ENCODE peak calls at places on chromosomes 11 and 22, in five cellular contexts. E is SK-N-SH, H is HepG2, K is A549, B is K562. V is an unnamed sample.
A peak's percentile ranks its signal among the peaks of the same experiment; 100 is the strongest.

GRCh38 chr11:40290031-40290650 is 1169.3 kb downstream of the LRRC4C start:
- DNase-seq in B (no peak), E (no peak), H (no peak), K (no peak), V (no peak)

GRCh38 chr22:32649515-32650200 is 151.8 kb upstream of the TIMP3 start:
- DNase-seq in K (peak; percentile 14), B (peak; percentile 76), E (no peak), H (no peak), V (no peak)

GRCh38 chr22:44381761-44382454 is 69.2 kb upstream of the SHISAL1 start:
- DNase-seq in H (no peak), K (no peak), E (no peak), B (no peak), V (no peak)

GRCh38 chr11:9017773-9018172 is 14.0 kb upstream of the NRIP3 start:
- DNase-seq in E (no peak), K (no peak), B (no peak), H (no peak), V (no peak)

GRCh38 chr22:21690401-21690801 is 24.6 kb downstream of the PPIL2 start:
- DNase-seq in K (no peak), E (no peak), B (no peak), H (no peak), V (no peak)

GRCh38 chr11:6191733-6192132 is 7.3 kb upstream of the OR52W1 start:
- DNase-seq in K (no peak), B (no peak), H (no peak), E (no peak), V (no peak)

GRCh38 chr11:10317281-10317755 is 12.4 kb downstream of the ADM start:
- DNase-seq in K (no peak), H (no peak), E (no peak), B (no peak), V (no peak)

GRCh38 chr22:25130462-25130861 is 69.2 kb upstream of the CRYBB3 start:
- DNase-seq in E (no peak), H (no peak), B (no peak), K (no peak), V (no peak)

GRCh38 chr11:28232649-28233048 is 124.5 kb downstream of the METTL15 start:
- DNase-seq in K (no peak), B (no peak), H (no peak), E (no peak), V (no peak)

GRCh38 chr11:47688986-47689385 is 26.2 kb downstream of the AGBL2 start:
- DNase-seq in H (no peak), E (no peak), K (no peak), B (no peak), V (no peak)

GRCh38 chr11:122633219-122633829 is 22.2 kb upstream of the UBASH3B start:
- DNase-seq in E (peak; percentile 49), K (peak; percentile 69), B (peak; percentile 7), H (peak; percentile 62), V (no peak)

GRCh38 chr22:34845391-34845790 is 220.6 kb upstream of the ISX start:
- DNase-seq in K (no peak), H (no peak), B (no peak), E (no peak), V (no peak)

GRCh38 chr11:66478823-66479740 is 1.2 kb upstream of the DPP3 start:
- DNase-seq in K (peak; percentile 44), H (peak; percentile 24), E (peak; percentile 71), B (peak; percentile 53), V (peak; percentile 45)

GRCh38 chr11:27716850-27717249 is 16.6 kb upstream of the BDNF start:
- DNase-seq in B (no peak), H (no peak), K (no peak), E (no peak), V (no peak)

GRCh38 chr22:45863981-45864751 is 112.8 kb downstream of the WNT7B start:
- DNase-seq in E (peak; percentile 87), H (peak; percentile 45), B (peak; percentile 66), K (peak; percentile 62), V (peak; percentile 43)

GRCh38 chr11:4090258-4090657 is 4.3 kb upstream of the RRM1 start:
- DNase-seq in H (no peak), B (no peak), E (no peak), K (no peak), V (no peak)

DNA sequence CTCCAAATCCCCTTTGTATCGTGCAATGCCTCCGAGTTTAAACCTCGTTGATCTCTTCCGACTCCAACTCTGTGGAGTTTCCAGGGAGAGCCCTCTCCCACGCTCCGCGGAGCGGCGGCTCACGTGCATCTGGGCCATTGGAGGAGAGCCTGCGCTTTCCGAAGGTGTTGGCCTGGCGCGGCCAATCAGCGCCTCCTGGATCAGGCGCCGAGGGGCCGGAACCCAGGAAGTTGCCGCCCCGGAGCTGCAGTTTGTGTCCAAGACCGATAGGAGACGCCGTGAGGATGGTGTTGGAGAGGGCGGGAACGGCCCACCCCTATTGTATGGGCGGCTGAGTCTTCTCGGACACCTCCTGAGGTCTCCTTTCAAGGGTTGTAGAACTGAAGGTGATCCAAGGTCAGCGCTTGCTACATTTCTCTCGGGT is 1.6 kb downstream of the ADAMTS15 start:
- DNase-seq in K (no peak), E (peak; percentile 65), B (peak; percentile 5), H (no peak), V (no peak)
- TF ChIP-seq REST in K (no peak), E (no peak), B (no peak), H (no peak), V (no peak)

DNA sequence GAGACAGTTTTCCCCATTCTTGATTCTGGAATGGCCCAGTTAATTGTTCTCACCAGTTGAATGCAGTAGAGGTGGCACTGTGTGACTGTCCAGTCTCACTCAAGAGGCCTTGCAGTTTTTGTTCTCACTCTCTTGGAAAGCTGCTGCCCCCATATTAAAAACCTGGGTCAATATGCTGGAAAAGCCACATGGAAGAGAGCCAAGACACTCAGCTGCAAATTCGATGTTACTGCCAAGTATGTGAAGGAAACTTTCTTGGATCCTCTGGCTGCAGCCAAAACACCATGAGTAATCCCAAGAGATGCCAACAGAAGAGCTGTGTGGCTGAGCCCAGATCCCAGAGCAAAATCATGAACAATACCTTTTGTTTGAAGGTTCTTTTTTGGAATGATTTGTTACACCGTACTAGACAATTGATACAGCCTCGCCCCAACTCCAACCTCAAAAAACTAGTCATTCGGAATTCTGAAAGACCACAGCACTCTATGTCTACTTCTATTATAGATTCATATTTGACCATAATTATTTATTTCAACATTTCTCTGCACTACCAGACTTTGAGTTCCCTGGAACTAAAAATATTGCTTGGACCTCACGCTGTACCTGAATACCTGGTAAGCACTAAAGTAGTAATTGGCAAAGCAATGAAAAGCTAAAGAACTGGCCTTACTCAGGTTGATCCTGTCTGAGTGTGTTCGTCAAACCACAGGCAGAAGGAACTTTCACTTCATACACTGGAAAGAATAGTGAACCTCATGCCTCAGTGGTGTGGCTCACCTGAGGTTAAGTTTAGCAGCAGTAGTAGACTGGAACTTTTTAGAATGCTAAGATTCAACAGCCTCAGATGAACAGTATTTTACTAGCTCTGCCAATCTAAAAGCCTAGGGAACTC is 378.8 kb downstream of the ETS1 start:
- DNase-seq in B (no peak), K (peak; percentile 79), E (no peak), H (no peak), V (no peak)
- TF ChIP-seq REST in B (no peak), K (no peak), E (peak; percentile 60), H (no peak), V (no peak)

GRCh38 chr11:71103266-71103665 is 149.1 kb downstream of the SHANK2 start:
- DNase-seq in H (no peak), K (no peak), E (no peak), B (no peak), V (no peak)
- TF ChIP-seq REST in H (no peak), K (no peak), E (no peak), B (no peak), V (no peak)

GRCh38 chr11:93622043-93622442 is 39.4 kb upstream of the CEP295 start:
- DNase-seq in B (peak; percentile 20), K (peak; percentile 6), H (peak; percentile 11), E (no peak), V (peak; percentile 7)

GRCh38 chr11:93623938-93624337 is 37.5 kb upstream of the CEP295 start:
- DNase-seq in K (no peak), E (no peak), B (no peak), H (peak; percentile 29), V (no peak)

GRCh38 chr11:93626038-93626437 is 35.4 kb upstream of the CEP295 start:
- DNase-seq in B (no peak), K (no peak), H (no peak), E (no peak), V (no peak)

DNA sequence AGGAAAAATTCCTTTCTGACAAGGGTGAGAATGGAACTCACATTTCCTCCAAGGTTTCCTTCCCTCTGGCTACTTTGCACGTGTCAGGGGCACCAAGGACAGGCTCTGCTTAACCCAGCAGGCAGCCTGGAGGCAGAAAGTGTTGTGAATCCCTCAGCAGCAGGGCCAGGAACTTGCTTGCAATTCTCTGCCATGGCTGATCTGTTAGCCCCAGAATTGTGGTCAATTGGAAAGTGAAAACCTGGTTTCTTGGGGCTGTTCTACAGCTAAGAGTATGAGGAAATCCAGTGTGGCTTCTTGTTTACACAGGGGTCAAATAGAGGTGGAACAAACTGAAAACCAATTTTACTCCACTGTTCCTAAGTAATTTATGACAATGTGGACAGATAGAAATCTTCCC is 38.3 kb upstream of the CEP295 start:
- DNase-seq in B (no peak), H (no peak), K (no peak), E (no peak), V (no peak)
- TF ChIP-seq REST in B (no peak), H (no peak), K (no peak), E (no peak), V (no peak)

GRCh38 chr22:37633082-37633692 is 6.3 kb upstream of the SH3BP1 start:
- DNase-seq in H (no peak), K (no peak), E (no peak), B (no peak), V (no peak)
- TF ChIP-seq REST in H (no peak), K (no peak), E (no peak), B (no peak), V (no peak)

GRCh38 chr11:126419801-126420729 is 64.6 kb downstream of the ST3GAL4 start:
- DNase-seq in B (peak; percentile 88), K (no peak), E (no peak), H (no peak), V (no peak)

GRCh38 chr11:126415669-126416420 is 60.4 kb downstream of the ST3GAL4 start:
- DNase-seq in H (no peak), B (no peak), E (no peak), K (no peak), V (no peak)

GRCh38 chr11:126415128-126415527 is 59.6 kb downstream of the ST3GAL4 start:
- DNase-seq in K (no peak), B (no peak), H (no peak), E (no peak), V (no peak)

GRCh38 chr11:126416542-126417090 is 61.1 kb downstream of the ST3GAL4 start:
- DNase-seq in H (no peak), B (no peak), E (peak; percentile 88), K (no peak), V (no peak)

DNA sequence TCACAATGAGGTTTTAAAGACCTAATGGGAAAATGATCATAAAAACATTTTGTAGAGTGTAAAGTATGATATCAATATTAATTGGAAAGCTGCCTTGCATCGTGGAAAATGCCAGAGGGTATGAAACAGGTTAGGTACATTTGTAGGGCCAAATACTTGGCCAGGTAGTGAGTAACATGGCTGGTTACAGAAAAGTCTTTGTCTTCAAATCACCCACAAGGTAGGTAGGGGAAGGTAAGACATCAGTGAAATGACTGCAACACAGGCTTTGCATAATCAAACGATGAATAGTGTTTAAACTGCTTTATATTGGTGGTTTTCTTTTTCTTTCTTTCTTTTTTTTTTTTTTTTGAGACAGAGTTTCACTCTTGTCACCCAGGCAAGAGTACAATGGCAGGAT is 62.0 kb downstream of the ST3GAL4 start:
- DNase-seq in B (no peak), H (no peak), E (no peak), K (no peak), V (no peak)
- TF ChIP-seq REST in B (no peak), H (no peak), E (no peak), K (no peak), V (no peak)

V was measured in Panc1.